ENCODE peak calls at places on chromosomes 6 and 20, in six cellular contexts. L, H, G, Y, P and I are unnamed samples.

GRCh38 chr6:51814418-51814817 is 273.0 kb downstream of the PKHD1 start:
- DNase-seq in H (no peak), L (no peak), Y (no peak), P (no peak), G (no peak), I (no peak)

GRCh38 chr6:41191569-41191968 is 9.4 kb downstream of the TREML2 start:
- DNase-seq in H (no peak), L (peak), Y (no peak), G (peak), P (no peak), I (no peak)

GRCh38 chr6:137260205-137260604 is 41.0 kb upstream of the IFNGR1 start:
- DNase-seq in G (no peak), H (no peak), P (no peak), L (no peak), Y (no peak), I (no peak)

GRCh38 chr6:100176321-100176950 is 182.4 kb upstream of the MCHR2 start:
- DNase-seq in H (peak), L (peak), G (no peak), Y (no peak), P (no peak), I (peak)

GRCh38 chr6:22082278-22082677 is 214.6 kb downstream of the PRL start:
- DNase-seq in G (no peak), L (no peak), P (no peak), H (peak), Y (no peak), I (peak)

GRCh38 chr6:38261626-38262025 is 378.1 kb downstream of the BTBD9 start:
- DNase-seq in H (no peak), P (no peak), G (no peak), L (no peak), Y (no peak), I (peak)

GRCh38 chr20:2742934-2743559 is 50.5 kb downstream of the EBF4 start:
- DNase-seq in L (peak), P (peak), Y (no peak), G (peak), H (peak), I (peak)

GRCh38 chr6:34459899-34460593 is 5.8 kb upstream of the PACSIN1 start:
- DNase-seq in L (peak), P (peak), G (no peak), H (peak), Y (peak), I (peak)

GRCh38 chr6:92667843-92668242 is 751.5 kb downstream of the EPHA7 start:
- DNase-seq in P (peak), Y (no peak), L (no peak), H (no peak), G (no peak), I (no peak)

GRCh38 chr6:88459224-88459623 is 293.1 kb upstream of the CNR1 start:
- DNase-seq in H (no peak), L (no peak), G (no peak), Y (no peak), P (no peak), I (no peak)

GRCh38 chr6:128841518-128841917 is 41.4 kb upstream of the LAMA2 start:
- DNase-seq in P (no peak), Y (no peak), G (no peak), H (peak), L (no peak), I (peak)

GRCh38 chr6:168713839-168714238 is 272.9 kb downstream of the SMOC2 start:
- DNase-seq in L (no peak), Y (no peak), G (no peak), H (no peak), P (no peak), I (no peak)

GRCh38 chr6:51028271-51028670 is 209.6 kb downstream of the TFAP2B start:
- DNase-seq in P (no peak), H (peak), L (no peak), Y (no peak), G (no peak), I (no peak)

GRCh38 chr20:19750907-19751636 is 7.0 kb upstream of the RIN2 start:
- DNase-seq in G (peak), L (no peak), Y (no peak), P (no peak), H (no peak), I (no peak)

GRCh38 chr6:88248709-88249321 is 82.7 kb upstream of the CNR1 start:
- DNase-seq in G (no peak), H (no peak), P (no peak), L (no peak), Y (no peak), I (no peak)

GRCh38 chr6:37109714-37110454 is 60.1 kb upstream of the PIM1 start:
- DNase-seq in H (no peak), Y (no peak), P (no peak), L (no peak), G (no peak), I (peak)

GRCh38 chr6:40988634-40989033 is 50.4 kb downstream of the UNC5CL start:
- DNase-seq in H (no peak), L (no peak), P (no peak), Y (no peak), G (no peak), I (no peak)

GRCh38 chr6:6331393-6331792 is 10.9 kb upstream of the F13A1 start:
- DNase-seq in H (no peak), G (no peak), Y (no peak), P (no peak), L (no peak), I (no peak)

GRCh38 chr6:40631760-40632159 is 44.6 kb upstream of the LRFN2 start:
- DNase-seq in G (no peak), H (no peak), P (no peak), Y (no peak), L (peak), I (no peak)

GRCh38 chr6:6639572-6639971 is 51.1 kb downstream of the LY86 start:
- DNase-seq in P (no peak), Y (no peak), L (no peak), G (no peak), H (no peak), I (no peak)

GRCh38 chr20:43761396-43762340 is 34.9 kb upstream of the GTSF1L start:
- DNase-seq in G (no peak), P (no peak), L (no peak), Y (no peak), H (no peak), I (no peak)

GRCh38 chr6:35185302-35185681 is 28.5 kb upstream of the SCUBE3 start:
- DNase-seq in H (peak), G (no peak), P (peak), L (no peak), Y (no peak), I (peak)

GRCh38 chr6:52507557-52508260 is 69.2 kb downstream of the TRAM2 start:
- DNase-seq in G (peak), Y (no peak), H (peak), L (no peak), P (no peak), I (peak)

GRCh38 chr6:18493421-18493891 is 106.3 kb downstream of the RNF144B start:
- DNase-seq in G (no peak), H (peak), P (no peak), Y (peak), L (no peak), I (no peak)

GRCh38 chr6:160297310-160297709 is 38.7 kb upstream of the SLC22A2 start:
- DNase-seq in G (no peak), P (no peak), L (peak), Y (no peak), H (no peak), I (no peak)

GRCh38 chr20:64260239-64260638 is 4.7 kb downstream of the PCMTD2 start:
- DNase-seq in G (no peak), P (no peak), Y (no peak), L (no peak), H (no peak), I (no peak)

GRCh38 chr20:58587467-58587866 is 63.6 kb upstream of the STX16 start:
- DNase-seq in G (no peak), Y (no peak), P (no peak), L (no peak), H (no peak), I (no peak)

GRCh38 chr6:40532349-40533028 is 54.7 kb downstream of the LRFN2 start:
- DNase-seq in H (no peak), L (no peak), Y (no peak), G (no peak), P (no peak), I (no peak)

GRCh38 chr6:17589402-17590116 is 10.5 kb upstream of the FAM8A1 start:
- DNase-seq in G (no peak), Y (no peak), P (no peak), H (peak), L (peak), I (peak)

GRCh38 chr6:7146079-7146828 is 38.5 kb downstream of the RREB1 start:
- DNase-seq in G (no peak), P (peak), L (no peak), H (peak), Y (peak), I (peak)

GRCh38 chr6:6515691-6516607 is 72.6 kb upstream of the LY86 start:
- DNase-seq in H (no peak), Y (no peak), L (no peak), G (no peak), P (no peak), I (no peak)

GRCh38 chr6:73556796-73557195 is 36.0 kb upstream of the EEF1A1 start:
- DNase-seq in P (no peak), G (no peak), Y (no peak), H (no peak), L (no peak), I (no peak)

GRCh38 chr6:44169154-44169553 is 10.5 kb downstream of the CAPN11 start:
- DNase-seq in P (no peak), H (no peak), G (peak), Y (no peak), L (no peak), I (no peak)

GRCh38 chr6:96394727-96395126 is 126.9 kb upstream of the UFL1 start:
- DNase-seq in P (no peak), G (no peak), Y (no peak), H (peak), L (peak), I (no peak)
- TF ChIP-seq CTCF in P (no peak), G (peak), Y (no peak), H (peak), L (peak), I (no peak)

GRCh38 chr20:10492844-10493243 is 57.7 kb downstream of the SLX4IP start:
- DNase-seq in G (no peak), P (no peak), L (no peak), H (no peak), Y (no peak), I (no peak)

GRCh38 chr20:10497283-10497682 is 62.2 kb downstream of the SLX4IP start:
- DNase-seq in G (no peak), L (no peak), H (no peak), Y (no peak), P (no peak), I (no peak)

GRCh38 chr20:10492065-10492464 is 57.0 kb downstream of the SLX4IP start:
- DNase-seq in L (no peak), H (peak), G (no peak), Y (no peak), P (no peak), I (peak)

GRCh38 chr20:10498196-10498595 is 63.1 kb downstream of the SLX4IP start:
- DNase-seq in P (no peak), G (no peak), H (no peak), Y (no peak), L (no peak), I (no peak)

GRCh38 chr20:10495173-10495572 is 60.1 kb downstream of the SLX4IP start:
- DNase-seq in Y (no peak), P (no peak), H (no peak), L (no peak), G (no peak), I (no peak)
- H3K4me3 ChIP-seq in Y (no peak), P (no peak), H (no peak), L (no peak), G (no peak), I (no peak)

DNA sequence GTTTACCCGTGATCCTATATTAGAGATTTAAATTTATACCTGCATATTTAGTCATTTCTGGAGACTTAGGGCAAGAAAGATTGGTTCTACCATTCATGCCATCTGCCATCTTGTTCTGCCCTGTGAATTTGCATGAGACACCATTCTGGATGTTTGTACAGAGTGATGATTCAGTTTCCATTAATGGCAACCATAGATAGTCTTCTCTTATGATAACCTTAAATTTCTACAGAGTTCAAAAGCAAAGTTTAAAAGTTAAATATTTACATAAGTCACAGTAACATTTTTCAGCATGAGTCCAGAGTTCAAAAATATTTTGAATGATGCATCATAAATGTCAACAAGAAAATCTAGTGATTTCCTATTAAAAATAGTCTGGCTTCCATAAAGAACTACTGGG is 23.2 kb downstream of the PLCB1 start:
- DNase-seq in Y (no peak), G (no peak), P (no peak), H (no peak), L (no peak), I (peak)
- TF ChIP-seq CTCF in Y (no peak), G (no peak), P (no peak), H (no peak), L (no peak), I (no peak)

GRCh38 chr6:10417681-10418104 is 2.8 kb upstream of the TFAP2A start:
- DNase-seq in P (no peak), Y (no peak), H (no peak), L (peak), G (no peak), I (no peak)
- H3K4me3 ChIP-seq in P (no peak), Y (peak), H (no peak), L (peak), G (no peak), I (no peak)

DNA sequence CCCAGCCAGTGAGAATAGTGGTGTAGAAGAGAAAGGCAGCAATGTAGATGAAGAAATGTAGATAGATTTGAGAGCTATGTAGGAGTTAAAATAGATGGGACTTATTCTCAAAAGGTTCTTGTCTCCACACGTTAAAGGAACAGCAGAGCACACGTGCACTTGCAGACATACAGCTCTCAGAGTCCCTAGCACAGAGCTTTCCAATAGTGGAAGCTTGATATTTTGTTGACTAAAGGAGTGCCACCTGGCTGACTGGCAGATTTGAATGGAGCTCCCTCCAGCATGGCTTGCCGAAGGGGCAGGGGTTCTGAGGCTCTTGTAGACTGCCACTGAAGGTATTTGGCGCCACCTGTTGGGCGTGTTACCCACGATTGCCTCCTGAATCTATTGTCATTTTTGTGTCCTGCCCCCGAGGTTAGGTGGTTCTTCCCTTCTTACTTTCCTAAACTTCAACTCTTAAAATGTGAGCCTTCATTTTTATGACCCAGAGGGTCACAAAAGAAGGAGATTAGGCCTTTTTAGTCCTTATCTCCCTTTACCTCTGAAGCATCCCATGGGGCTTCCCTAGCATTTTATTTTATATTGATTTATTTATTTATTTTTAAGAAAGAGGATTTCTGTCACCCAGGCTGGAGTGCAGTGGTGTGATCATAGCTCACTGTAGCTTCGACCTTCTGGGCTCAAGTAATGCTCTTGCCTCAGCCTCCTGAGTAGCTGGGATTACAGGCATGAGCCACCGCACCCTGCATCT is 16.4 kb downstream of the BRD2 start:
- DNase-seq in L (peak), P (peak), Y (peak), H (peak), G (peak), I (peak)
- TF ChIP-seq CTCF in L (peak), P (peak), Y (peak), H (peak), G (peak), I (peak)

GRCh38 chr6:167225903-167226508 is 65.1 kb upstream of the UNC93A start:
- DNase-seq in Y (no peak), P (no peak), H (peak), G (no peak), L (no peak), I (no peak)

GRCh38 chr6:167221408-167222201 is 63.8 kb upstream of the GPR31 start:
- DNase-seq in P (no peak), G (no peak), H (no peak), L (no peak), Y (peak), I (no peak)

GRCh38 chr6:167214216-167214615 is 56.4 kb upstream of the GPR31 start:
- DNase-seq in H (no peak), G (no peak), P (no peak), Y (no peak), L (no peak), I (no peak)

GRCh38 chr6:167219967-167220512 is 62.3 kb upstream of the GPR31 start:
- DNase-seq in P (no peak), Y (no peak), H (no peak), G (no peak), L (no peak), I (no peak)
- H3K4me3 ChIP-seq in P (no peak), Y (no peak), H (no peak), G (no peak), L (no peak), I (no peak)

DNA sequence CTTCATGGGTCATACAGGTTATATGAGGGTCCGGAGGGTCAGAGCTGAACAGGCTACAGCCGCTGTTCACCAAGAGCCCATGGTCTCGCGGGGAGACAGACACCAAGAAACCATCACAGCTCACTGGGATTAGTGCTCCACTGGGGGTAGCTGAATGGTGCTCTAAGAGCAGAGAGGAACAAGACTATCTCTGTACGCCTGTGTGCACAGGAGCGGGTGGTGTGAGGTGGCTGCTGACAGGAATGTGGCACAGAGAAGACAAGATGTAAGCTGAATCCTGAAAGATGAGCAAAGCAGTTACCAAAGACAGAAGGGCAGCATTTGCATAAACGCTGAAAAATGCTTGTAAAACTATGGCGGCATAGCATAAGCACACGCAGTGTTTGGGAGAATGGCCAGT is 139.1 kb downstream of the GMPR start:
- DNase-seq in L (no peak), G (no peak), Y (no peak), P (no peak), H (no peak), I (no peak)
- TF ChIP-seq CTCF in L (no peak), G (no peak), Y (no peak), P (no peak), H (no peak), I (no peak)

GRCh38 chr20:34300809-34301586 is 2.2 kb downstream of the AHCY start:
- DNase-seq in H (no peak), L (no peak), G (no peak), P (peak), Y (no peak), I (no peak)
- H3K4me3 ChIP-seq in H (no peak), L (no peak), G (no peak), P (no peak), Y (no peak), I (no peak)